ENCODE peak calls at places on chromosomes 16 and 17, in five cellular contexts. O is cardiac fibroblast, X is PC-3, B is suprapubic skin, C is HCT116. K is an unnamed sample.

GRCh38 chr17:17495448-17496188 is 577 bp downstream of the RASD1 start:
- DNase-seq in O (peak), X (peak), C (no peak), B (peak), K (peak)

GRCh38 chr16:89241187-89242003 is 23.9 kb downstream of the ZNF778 start:
- DNase-seq in B (peak), C (peak), O (peak), X (peak), K (peak)

GRCh38 chr16:7545251-7545650 is 212.6 kb downstream of the RBFOX1 start:
- DNase-seq in O (no peak), B (no peak), C (no peak), X (no peak), K (no peak)

GRCh38 chr16:72568502-72568901 is 396.5 kb upstream of the PMFBP1 start:
- DNase-seq in B (no peak), O (no peak), X (no peak), C (no peak), K (no peak)

GRCh38 chr16:82136956-82137818 is 32.8 kb downstream of the MPHOSPH6 start:
- DNase-seq in O (peak), C (no peak), X (no peak), B (no peak), K (peak)

GRCh38 chr17:21126645-21127507 is at the start of gene DHRS7B:
- DNase-seq in X (peak), B (peak), C (peak), O (peak), K (peak)

GRCh38 chr17:72069744-72070143 is 51.1 kb upstream of the SOX9 start:
- DNase-seq in C (no peak), O (no peak), B (peak), X (no peak), K (no peak)

GRCh38 chr16:3924763-3925162 is 44.2 kb upstream of the CREBBP start:
- DNase-seq in X (no peak), O (no peak), C (no peak), B (no peak), K (no peak)

GRCh38 chr17:48550313-48551205 is 5.7 kb upstream of the HOXB2 start:
- DNase-seq in C (no peak), X (no peak), B (no peak), O (no peak), K (peak)

GRCh38 chr16:75062135-75062943 is 54.2 kb downstream of the LDHD start:
- DNase-seq in X (no peak), C (no peak), B (no peak), O (peak), K (no peak)

GRCh38 chr16:19071811-19072777 is 4.7 kb downstream of the COQ7 start:
- DNase-seq in X (peak), B (no peak), C (peak), O (peak), K (peak)

GRCh38 chr17:62206550-62206949 is 141.5 kb upstream of the MED13 start:
- DNase-seq in O (no peak), C (no peak), B (no peak), X (no peak), K (no peak)

GRCh38 chr17:82020874-82021727 is 1.6 kb downstream of the CENPX start:
- DNase-seq in X (peak), B (no peak), C (peak), O (peak), K (peak)

GRCh38 chr16:20385844-20386832 is 18.4 kb downstream of the PDILT start:
- DNase-seq in O (peak), C (peak), B (no peak), X (peak), K (peak)

GRCh38 chr17:75899767-75900468 is 3.2 kb upstream of the TRIM65 start:
- DNase-seq in O (no peak), B (no peak), C (no peak), X (no peak), K (no peak)

GRCh38 chr16:21646721-21647561 is 5.5 kb downstream of the IGSF6 start:
- DNase-seq in X (no peak), C (no peak), O (no peak), B (no peak), K (no peak)

GRCh38 chr17:30376621-30377452 is 1.9 kb upstream of the CPD start:
- DNase-seq in X (peak), B (no peak), O (peak), C (no peak), K (peak)

GRCh38 chr16:27365142-27366089 is 36.6 kb upstream of the IL21R start:
- DNase-seq in O (no peak), X (peak), C (peak), B (no peak), K (peak)

GRCh38 chr16:85399583-85400284 is 213.4 kb upstream of the GSE1 start:
- DNase-seq in X (no peak), C (no peak), O (no peak), B (no peak), K (no peak)

GRCh38 chr16:83473109-83473508 is 334.7 kb upstream of the HSBP1 start:
- DNase-seq in B (no peak), O (peak), C (no peak), X (no peak), K (no peak)

GRCh38 chr16:48608452-48608851 is 1.5 kb downstream of the N4BP1 start:
- DNase-seq in B (no peak), C (no peak), O (no peak), X (peak), K (no peak)

GRCh38 chr16:34078697-34079096 is 619.3 kb downstream of the TP53TG3F start:
- DNase-seq in C (no peak), O (peak), X (no peak), B (no peak), K (peak)

GRCh38 chr17:74454197-74455024 is 12.0 kb upstream of the CD300A start:
- DNase-seq in O (peak), B (peak), X (no peak), C (peak), K (no peak)

GRCh38 chr17:49089094-49089493 is 43.5 kb upstream of the B4GALNT2 start:
- DNase-seq in O (no peak), X (peak), C (no peak), B (no peak), K (no peak)

GRCh38 chr16:48969611-48970010 is 312.0 kb downstream of the CBLN1 start:
- DNase-seq in X (no peak), C (no peak), B (no peak), O (no peak), K (no peak)

GRCh38 chr17:66633322-66633965 is 201.5 kb upstream of the CACNG5 start:
- DNase-seq in B (no peak), X (no peak), C (no peak), O (peak), K (peak)

GRCh38 chr16:83579431-83579830 is 228.3 kb upstream of the HSBP1 start:
- DNase-seq in X (no peak), O (no peak), B (no peak), C (no peak), K (no peak)

GRCh38 chr17:34797724-34798123 is 163.5 kb downstream of the CCT6B start:
- DNase-seq in X (peak), O (peak), C (no peak), B (no peak), K (no peak)

GRCh38 chr16:49023095-49023494 is 258.5 kb downstream of the CBLN1 start:
- DNase-seq in O (peak), C (peak), X (peak), B (no peak), K (peak)

GRCh38 chr16:13665876-13666275 is 254.1 kb upstream of the ERCC4 start:
- DNase-seq in B (no peak), X (no peak), C (no peak), O (no peak), K (no peak)

GRCh38 chr16:70804153-70804728 is 3.3 kb upstream of the VAC14 start:
- DNase-seq in X (peak), B (no peak), O (peak), C (no peak), K (peak)

GRCh38 chr16:70800798-70801480 is at the start of gene VAC14:
- DNase-seq in C (peak), B (peak), O (peak), X (peak), K (peak)

GRCh38 chr16:70803354-70803753 is 2.4 kb upstream of the VAC14 start:
- DNase-seq in O (no peak), C (no peak), X (no peak), B (no peak), K (no peak)

GRCh38 chr16:70800306-70800705 is 652 bp downstream of the VAC14 start:
- DNase-seq in X (no peak), B (no peak), C (no peak), O (no peak), K (no peak)

GRCh38 chr16:70801611-70802010 is 653 bp upstream of the VAC14 start:
- DNase-seq in O (no peak), C (no peak), X (no peak), B (no peak), K (no peak)
- H3K4me3 ChIP-seq in O (no peak), C (no peak), X (peak), B (peak), K (no peak)

GRCh38 chr17:73156166-73156840 is 8.5 kb upstream of the SSTR2 start:
- DNase-seq in X (peak), B (peak), O (peak), C (peak), K (peak)
- TF ChIP-seq CTCF in X (peak), B (peak), O (peak), C (peak), K (peak)

DNA sequence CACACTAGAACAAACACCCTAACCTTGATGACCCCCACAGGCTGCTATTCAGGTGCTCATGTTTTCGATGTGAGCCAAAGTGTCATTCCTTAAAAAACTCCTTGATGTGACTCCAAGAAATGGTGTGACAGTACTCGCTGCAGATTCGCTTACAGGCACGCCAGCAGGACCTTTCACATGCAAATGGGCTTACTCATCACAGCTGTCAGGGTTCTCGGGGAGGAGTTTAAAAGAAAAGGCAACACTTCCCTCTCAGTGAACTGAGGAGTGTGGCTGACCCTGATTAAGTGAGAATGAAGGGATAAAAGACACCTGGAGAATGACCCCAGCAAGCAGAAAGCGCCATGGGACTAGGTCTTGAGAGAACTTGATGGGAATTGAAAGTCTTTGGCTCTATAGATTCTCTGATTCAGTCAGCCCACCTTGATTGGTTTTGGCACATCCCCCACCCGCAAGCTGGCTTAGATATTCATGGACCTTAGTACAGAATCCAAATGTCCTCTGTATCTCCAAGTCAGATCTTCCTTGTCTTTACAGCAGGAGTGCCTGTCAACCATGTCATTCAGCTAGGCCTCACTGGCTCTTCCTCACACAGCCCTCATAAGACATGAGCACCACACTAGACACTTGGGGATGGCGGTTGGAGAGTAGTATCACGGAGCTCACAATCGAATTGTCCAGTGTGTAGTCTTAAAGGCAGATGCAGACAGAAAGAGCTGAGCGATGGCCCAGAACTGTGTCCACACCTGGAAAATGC is 82.6 kb downstream of the HIC1 start:
- DNase-seq in O (peak), X (no peak), C (peak), B (no peak), K (peak)
- H3K4me3 ChIP-seq in O (no peak), X (no peak), C (no peak), B (no peak), K (no peak)

DNA sequence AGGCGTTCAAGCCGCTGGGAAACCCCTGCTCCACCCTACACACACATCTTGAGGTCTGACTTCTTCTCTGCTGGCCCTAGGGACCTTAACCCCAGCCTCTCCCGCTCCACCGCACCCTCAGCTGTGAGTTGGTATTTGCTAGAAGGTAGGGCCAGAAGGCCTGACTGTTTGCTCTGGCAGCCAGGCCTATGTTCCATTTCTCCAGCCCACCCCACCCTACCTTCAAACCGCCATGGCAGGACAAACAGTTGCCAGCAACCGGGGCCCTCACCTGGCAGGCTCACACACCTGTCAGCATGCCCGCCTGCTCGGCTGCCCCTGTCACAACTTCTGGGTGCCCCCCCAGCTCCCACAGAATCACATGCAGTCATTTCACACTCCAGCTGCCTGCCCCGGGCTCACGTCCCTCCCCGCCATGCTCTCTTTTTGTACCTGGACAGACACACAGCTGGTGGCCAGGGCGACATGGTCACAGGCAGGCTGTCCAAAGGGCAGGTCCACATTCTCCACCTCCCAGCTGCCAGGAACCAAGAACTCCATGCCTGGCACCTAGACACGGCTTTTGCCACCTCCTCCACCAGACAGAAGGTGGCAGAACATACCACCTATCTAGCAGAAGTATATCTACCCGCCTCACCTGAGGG is 2.6 kb upstream of the ATP2A3 start:
- DNase-seq in X (no peak), O (no peak), B (no peak), C (no peak), K (no peak)
- TF ChIP-seq CTCF in X (no peak), O (no peak), B (no peak), C (no peak), K (no peak)

DNA sequence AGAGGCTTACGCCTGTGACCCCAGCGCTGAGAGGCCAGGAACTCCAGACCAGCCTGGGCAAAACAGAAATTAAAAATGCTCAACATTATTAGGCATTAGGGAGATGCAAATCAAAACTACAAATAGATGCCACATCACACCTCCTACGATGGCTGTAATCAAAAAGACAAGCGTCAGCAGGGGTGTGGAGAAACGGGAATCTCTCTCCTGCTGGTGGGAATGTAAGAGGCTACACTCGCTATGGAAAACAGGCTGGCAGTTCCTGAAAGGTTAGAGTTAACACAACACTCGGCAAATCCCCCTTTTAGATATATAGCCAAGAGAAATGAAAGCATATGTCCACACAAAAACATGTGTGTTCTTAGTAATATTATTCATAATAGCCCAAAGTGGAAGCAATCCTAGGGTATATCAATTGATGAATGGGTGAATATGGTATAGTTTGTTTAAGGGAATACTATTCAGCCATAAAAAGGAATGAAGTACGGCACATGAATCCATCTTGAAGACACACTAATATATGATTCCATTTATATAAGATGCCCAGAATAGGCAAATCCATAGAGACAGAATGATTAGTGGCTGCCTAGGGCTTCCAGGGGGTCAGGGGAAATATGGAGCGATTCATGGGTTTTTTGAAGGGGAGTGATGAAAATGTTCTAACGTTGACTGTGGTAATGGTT is 1.8 kb upstream of the NPRL3 start:
- DNase-seq in O (no peak), B (no peak), X (no peak), C (no peak), K (no peak)
- H3K4me3 ChIP-seq in O (no peak), B (no peak), X (no peak), C (no peak), K (no peak)